ENCODE peak calls at places on chromosomes 1 and 21, in eight cellular contexts. H, L, P, K, F, X, I and U are unnamed samples.

GRCh38 chr1:176119549-176119948 is 87.5 kb downstream of the COP1 start:
- DNase-seq in K (no peak), X (no peak), P (no peak), L (no peak), H (no peak), I (no peak), F (no peak), U (no peak)

GRCh38 chr1:111857251-111857651 is 101.5 kb downstream of the DDX20 start:
- DNase-seq in I (no peak), L (no peak), P (no peak), F (no peak), X (no peak), K (no peak), H (no peak), U (no peak)

GRCh38 chr1:112516141-112516540 is 7.4 kb downstream of the WNT2B start:
- DNase-seq in P (no peak), K (no peak), I (no peak), H (no peak), L (no peak), X (no peak), F (no peak), U (no peak)

GRCh38 chr21:25997788-25998611 is 172.6 kb downstream of the APP start:
- DNase-seq in I (no peak), L (no peak), F (no peak), P (no peak), H (no peak), X (peak; percentile 13), K (no peak), U (no peak)

GRCh38 chr1:58769809-58770345 is 14.0 kb downstream of the JUN start:
- DNase-seq in K (no peak), H (no peak), L (no peak), P (no peak), X (no peak), I (no peak), F (no peak), U (no peak)

GRCh38 chr1:93288558-93288957 is 57.1 kb upstream of the DR1 start:
- DNase-seq in L (no peak), K (no peak), F (no peak), H (no peak), X (no peak), P (no peak), I (no peak), U (no peak)

GRCh38 chr1:27632387-27633297 is 2.3 kb downstream of the FGR start:
- DNase-seq in I (no peak), X (no peak), K (no peak), H (no peak), L (no peak), P (no peak), F (no peak), U (no peak)

GRCh38 chr1:37042506-37042905 is 8.2 kb upstream of the GRIK3 start:
- DNase-seq in X (no peak), F (no peak), H (no peak), I (no peak), P (no peak), L (no peak), K (no peak), U (no peak)

GRCh38 chr1:116147972-116148371 is 36.8 kb downstream of the MAB21L3 start:
- DNase-seq in L (no peak), F (no peak), K (no peak), P (no peak), X (no peak), I (no peak), H (no peak), U (no peak)

GRCh38 chr21:45534591-45535331 is 7.5 kb downstream of the SLC19A1 start:
- DNase-seq in X (no peak), I (no peak), P (no peak), H (no peak), K (no peak), L (no peak), F (peak; percentile 70), U (no peak)

GRCh38 chr1:183461350-183461749 is 10.9 kb upstream of the SMG7 start:
- DNase-seq in X (no peak), I (no peak), F (no peak), K (no peak), P (no peak), L (peak; percentile 26), H (no peak), U (no peak)

GRCh38 chr1:89552481-89553194 is 28.0 kb downstream of the LRRC8B start:
- DNase-seq in P (no peak), H (no peak), X (no peak), L (no peak), K (no peak), I (peak; percentile 11), F (no peak), U (no peak)

GRCh38 chr1:31764307-31765040 is at the start of gene ADGRB2:
- DNase-seq in H (no peak), P (no peak), X (no peak), I (no peak), L (no peak), K (no peak), F (no peak), U (peak; percentile 10)

GRCh38 chr1:6502000-6502891 is 10.8 kb upstream of the PLEKHG5 start:
- DNase-seq in L (peak; percentile 36), X (no peak), I (no peak), P (peak; percentile 83), K (no peak), F (peak; percentile 61), H (no peak), U (no peak)

GRCh38 chr1:173996995-173997394 is 25.2 kb downstream of the RC3H1 start:
- DNase-seq in H (no peak), P (no peak), X (no peak), F (no peak), K (no peak), I (no peak), L (no peak), U (no peak)

GRCh38 chr1:2463396-2463795 is 12.7 kb upstream of the PLCH2 start:
- DNase-seq in F (no peak), K (no peak), L (no peak), H (no peak), P (no peak), I (no peak), X (no peak), U (no peak)